ENCODE peak calls at places on chromosomes 4 and X, in eight cellular contexts. One of them, this sample, is unnamed. For H3K36me3, the result is how much of the 10 kb centered on the place peaks cover.

GRCh38 chrX:677376-677775 is 46.8 kb downstream of the SHOX start:
- DNase-seq in K562: no peak
- DNase-seq in ovary: no peak
- DNase-seq in suprapubic skin: no peak
- DNase-seq in IMR-90: no peak
- DNase-seq in heart left ventricle: no peak
- DNase-seq in tibial nerve: no peak
- DNase-seq in esophagus squamous epithelium: no peak
- DNase-seq in this sample: no peak

GRCh38 chr4:155487231-155487630 is 110.5 kb upstream of the MAP9 start:
- DNase-seq in ovary: no peak
- DNase-seq in esophagus squamous epithelium: no peak
- DNase-seq in heart left ventricle: no peak
- DNase-seq in suprapubic skin: no peak
- DNase-seq in K562: no peak
- DNase-seq in IMR-90: no peak
- DNase-seq in tibial nerve: no peak
- DNase-seq in this sample: no peak

GRCh38 chrX:103446665-103447302 is 70.4 kb downstream of the BEX3 start:
- DNase-seq in ovary: no peak
- DNase-seq in heart left ventricle: no peak
- DNase-seq in tibial nerve: no peak
- DNase-seq in suprapubic skin: no peak
- DNase-seq in K562: no peak
- DNase-seq in esophagus squamous epithelium: no peak
- DNase-seq in IMR-90: peak
- DNase-seq in this sample: no peak

GRCh38 chr4:185504098-185505047 is 30.9 kb downstream of the PDLIM3 start:
- DNase-seq in IMR-90: peak
- DNase-seq in suprapubic skin: no peak
- DNase-seq in esophagus squamous epithelium: no peak
- DNase-seq in heart left ventricle: peak
- DNase-seq in K562: peak
- DNase-seq in ovary: peak
- DNase-seq in tibial nerve: no peak
- DNase-seq in this sample: peak

GRCh38 chr4:102535398-102536082 is 34.4 kb downstream of the NFKB1 start:
- DNase-seq in esophagus squamous epithelium: no peak
- DNase-seq in suprapubic skin: no peak
- DNase-seq in K562: no peak
- DNase-seq in ovary: no peak
- DNase-seq in IMR-90: peak
- DNase-seq in tibial nerve: no peak
- DNase-seq in heart left ventricle: no peak
- DNase-seq in this sample: no peak

GRCh38 chr4:168019019-168019651 is 73.2 kb upstream of the ANXA10 start:
- DNase-seq in IMR-90: peak
- DNase-seq in tibial nerve: no peak
- DNase-seq in K562: no peak
- DNase-seq in suprapubic skin: no peak
- DNase-seq in esophagus squamous epithelium: no peak
- DNase-seq in heart left ventricle: no peak
- DNase-seq in ovary: no peak
- DNase-seq in this sample: no peak

GRCh38 chr4:52250124-52250523 is 199.0 kb downstream of the SPATA18 start:
- DNase-seq in ovary: peak
- DNase-seq in K562: no peak
- DNase-seq in tibial nerve: peak
- DNase-seq in IMR-90: no peak
- DNase-seq in heart left ventricle: peak
- DNase-seq in esophagus squamous epithelium: no peak
- DNase-seq in suprapubic skin: no peak
- DNase-seq in this sample: no peak

GRCh38 chr4:85107553-85107952 is 141.1 kb upstream of the WDFY3 start:
- DNase-seq in ovary: no peak
- DNase-seq in K562: no peak
- DNase-seq in heart left ventricle: no peak
- DNase-seq in suprapubic skin: no peak
- DNase-seq in esophagus squamous epithelium: no peak
- DNase-seq in IMR-90: no peak
- DNase-seq in tibial nerve: no peak
- DNase-seq in this sample: no peak

GRCh38 chr4:139171878-139172691 is 4.9 kb downstream of the ELF2 start:
- DNase-seq in K562: peak
- DNase-seq in ovary: no peak
- DNase-seq in esophagus squamous epithelium: no peak
- DNase-seq in tibial nerve: no peak
- DNase-seq in heart left ventricle: no peak
- DNase-seq in IMR-90: peak
- DNase-seq in suprapubic skin: no peak
- DNase-seq in this sample: no peak

GRCh38 chr4:140755811-140756291 is 334 bp downstream of the TBC1D9 start:
- DNase-seq in heart left ventricle: peak
- DNase-seq in ovary: peak
- DNase-seq in IMR-90: peak
- DNase-seq in K562: no peak
- DNase-seq in suprapubic skin: no peak
- DNase-seq in esophagus squamous epithelium: no peak
- DNase-seq in tibial nerve: no peak
- DNase-seq in this sample: peak

GRCh38 chrX:45601052-45601451 is 400.4 kb upstream of the DIPK2B start:
- DNase-seq in heart left ventricle: no peak
- DNase-seq in esophagus squamous epithelium: no peak
- DNase-seq in K562: no peak
- DNase-seq in tibial nerve: no peak
- DNase-seq in IMR-90: no peak
- DNase-seq in suprapubic skin: no peak
- DNase-seq in ovary: no peak
- DNase-seq in this sample: no peak

GRCh38 chr4:4992833-4993232 is 26.4 kb downstream of the CYTL1 start:
- DNase-seq in K562: no peak
- DNase-seq in ovary: no peak
- DNase-seq in IMR-90: no peak
- DNase-seq in tibial nerve: no peak
- DNase-seq in esophagus squamous epithelium: no peak
- DNase-seq in heart left ventricle: no peak
- DNase-seq in suprapubic skin: no peak
- DNase-seq in this sample: no peak

GRCh38 chr4:63226236-63226635 is 1183.0 kb downstream of the TECRL start:
- DNase-seq in ovary: no peak
- DNase-seq in esophagus squamous epithelium: no peak
- DNase-seq in heart left ventricle: no peak
- DNase-seq in IMR-90: no peak
- DNase-seq in tibial nerve: no peak
- DNase-seq in K562: no peak
- DNase-seq in suprapubic skin: no peak
- DNase-seq in this sample: no peak

GRCh38 chrX:9537781-9538180 is 72.9 kb downstream of the TBL1X start:
- DNase-seq in ovary: no peak
- DNase-seq in K562: no peak
- DNase-seq in IMR-90: no peak
- DNase-seq in tibial nerve: no peak
- DNase-seq in suprapubic skin: no peak
- DNase-seq in esophagus squamous epithelium: no peak
- DNase-seq in heart left ventricle: no peak
- DNase-seq in this sample: no peak

GRCh38 chr4:123356914-123357313 is 39.7 kb upstream of the SPRY1 start:
- DNase-seq in esophagus squamous epithelium: no peak
- DNase-seq in suprapubic skin: no peak
- DNase-seq in ovary: no peak
- DNase-seq in K562: peak
- DNase-seq in heart left ventricle: no peak
- DNase-seq in tibial nerve: no peak
- DNase-seq in IMR-90: no peak
- DNase-seq in this sample: no peak

DNA sequence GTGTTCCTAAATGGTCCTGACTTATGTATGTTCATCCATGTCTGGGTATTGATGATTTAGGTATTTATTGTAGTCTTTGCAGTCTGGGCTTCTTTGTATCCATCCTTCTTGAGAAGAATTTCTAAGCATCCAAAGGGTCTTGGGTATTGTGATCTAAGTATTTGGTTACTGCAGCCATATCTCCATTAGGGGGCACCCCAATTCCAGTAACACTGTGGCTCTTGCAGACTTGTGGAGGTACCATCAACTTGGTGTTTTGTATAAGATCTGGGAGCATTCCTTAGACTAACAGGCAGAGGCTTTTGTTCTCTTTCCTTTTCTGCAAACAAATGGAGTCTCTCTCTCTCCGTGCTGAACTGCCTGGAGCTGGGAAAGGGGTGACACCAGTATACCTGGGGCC is 113.7 kb upstream of the NEXMIF start:
- DNase-seq in tibial nerve: no peak
- DNase-seq in K562: no peak
- DNase-seq in heart left ventricle: no peak
- DNase-seq in IMR-90: peak
- DNase-seq in ovary: no peak
- DNase-seq in esophagus squamous epithelium: no peak
- DNase-seq in suprapubic skin: no peak
- DNase-seq in this sample: no peak
- H3K36me3 ChIP-seq in tibial nerve: under half
- H3K36me3 ChIP-seq in K562: under half
- H3K36me3 ChIP-seq in heart left ventricle: under half
- H3K36me3 ChIP-seq in IMR-90: under half
- H3K36me3 ChIP-seq in ovary: under half
- H3K36me3 ChIP-seq in esophagus squamous epithelium: under half
- H3K36me3 ChIP-seq in suprapubic skin: under half
- H3K36me3 ChIP-seq in this sample: under half

GRCh38 chr4:83542225-83542624 is 6.3 kb downstream of the GPAT3 start:
- DNase-seq in heart left ventricle: no peak
- DNase-seq in suprapubic skin: no peak
- DNase-seq in IMR-90: no peak
- DNase-seq in tibial nerve: no peak
- DNase-seq in K562: no peak
- DNase-seq in ovary: no peak
- DNase-seq in esophagus squamous epithelium: no peak
- DNase-seq in this sample: no peak

GRCh38 chr4:83552085-83552484 is 16.2 kb downstream of the GPAT3 start:
- DNase-seq in IMR-90: no peak
- DNase-seq in ovary: no peak
- DNase-seq in tibial nerve: no peak
- DNase-seq in esophagus squamous epithelium: no peak
- DNase-seq in suprapubic skin: no peak
- DNase-seq in heart left ventricle: no peak
- DNase-seq in K562: no peak
- DNase-seq in this sample: no peak

GRCh38 chr4:83548151-83548905 is 12.4 kb downstream of the GPAT3 start:
- DNase-seq in IMR-90: peak
- DNase-seq in esophagus squamous epithelium: peak
- DNase-seq in K562: peak
- DNase-seq in suprapubic skin: peak
- DNase-seq in ovary: no peak
- DNase-seq in tibial nerve: no peak
- DNase-seq in heart left ventricle: peak
- DNase-seq in this sample: no peak

GRCh38 chr4:83546796-83547195 is 10.9 kb downstream of the GPAT3 start:
- DNase-seq in ovary: no peak
- DNase-seq in IMR-90: no peak
- DNase-seq in K562: no peak
- DNase-seq in tibial nerve: no peak
- DNase-seq in heart left ventricle: no peak
- DNase-seq in suprapubic skin: no peak
- DNase-seq in esophagus squamous epithelium: no peak
- DNase-seq in this sample: no peak
- TF ChIP-seq POLR2A in ovary: no peak
- TF ChIP-seq POLR2A in IMR-90: no peak
- TF ChIP-seq POLR2A in K562: no peak
- TF ChIP-seq POLR2A in tibial nerve: no peak
- TF ChIP-seq POLR2A in heart left ventricle: peak
- TF ChIP-seq POLR2A in suprapubic skin: no peak
- TF ChIP-seq POLR2A in esophagus squamous epithelium: no peak
- TF ChIP-seq POLR2A in this sample: no peak

DNA sequence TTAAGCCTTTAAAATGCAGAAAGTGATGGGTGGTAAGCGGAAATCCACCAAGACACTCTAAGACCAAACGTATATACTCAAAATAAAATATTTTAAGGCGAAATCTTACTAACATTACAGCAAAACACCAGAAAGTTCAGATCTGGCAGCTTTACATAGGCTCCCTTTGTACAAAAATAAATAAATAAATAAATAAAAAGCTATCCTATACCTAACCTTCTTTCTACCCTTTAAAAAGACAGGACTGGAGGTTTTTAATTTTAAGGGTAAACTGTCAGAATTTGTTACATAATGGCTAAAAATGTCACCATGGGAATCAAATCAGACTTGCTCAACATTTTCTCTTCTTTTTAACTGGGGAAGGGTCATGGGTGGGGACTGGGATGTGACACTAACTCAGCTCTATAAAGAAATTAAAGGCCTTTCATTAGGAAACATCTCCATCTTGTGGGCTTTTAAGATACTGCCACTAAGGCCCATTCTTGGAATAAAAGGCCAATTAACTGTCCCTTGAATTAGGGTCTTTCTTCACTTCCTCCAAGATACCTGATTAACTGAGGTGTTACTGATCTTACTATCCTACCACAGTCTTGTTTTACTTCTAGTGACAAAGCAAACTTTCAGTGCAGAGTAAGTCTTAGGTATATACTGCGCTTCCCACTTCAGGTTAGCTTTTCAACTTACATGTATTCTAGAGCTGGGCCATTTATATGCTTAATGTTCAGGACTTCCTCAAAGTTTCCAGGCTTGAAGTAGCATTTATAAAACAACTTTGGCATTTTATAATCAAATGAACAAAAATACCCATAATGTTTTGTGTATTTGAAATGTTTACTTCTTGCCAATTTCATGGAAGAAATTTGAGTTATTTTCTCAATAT is 13.3 kb downstream of the HNRNPD start:
- DNase-seq in K562: peak
- DNase-seq in heart left ventricle: no peak
- DNase-seq in suprapubic skin: no peak
- DNase-seq in esophagus squamous epithelium: no peak
- DNase-seq in ovary: no peak
- DNase-seq in IMR-90: peak
- DNase-seq in tibial nerve: no peak
- DNase-seq in this sample: no peak
- H3K36me3 ChIP-seq in K562: half or more
- H3K36me3 ChIP-seq in heart left ventricle: under half
- H3K36me3 ChIP-seq in suprapubic skin: under half
- H3K36me3 ChIP-seq in esophagus squamous epithelium: under half
- H3K36me3 ChIP-seq in ovary: under half
- H3K36me3 ChIP-seq in IMR-90: under half
- H3K36me3 ChIP-seq in tibial nerve: under half
- H3K36me3 ChIP-seq in this sample: under half

DNA sequence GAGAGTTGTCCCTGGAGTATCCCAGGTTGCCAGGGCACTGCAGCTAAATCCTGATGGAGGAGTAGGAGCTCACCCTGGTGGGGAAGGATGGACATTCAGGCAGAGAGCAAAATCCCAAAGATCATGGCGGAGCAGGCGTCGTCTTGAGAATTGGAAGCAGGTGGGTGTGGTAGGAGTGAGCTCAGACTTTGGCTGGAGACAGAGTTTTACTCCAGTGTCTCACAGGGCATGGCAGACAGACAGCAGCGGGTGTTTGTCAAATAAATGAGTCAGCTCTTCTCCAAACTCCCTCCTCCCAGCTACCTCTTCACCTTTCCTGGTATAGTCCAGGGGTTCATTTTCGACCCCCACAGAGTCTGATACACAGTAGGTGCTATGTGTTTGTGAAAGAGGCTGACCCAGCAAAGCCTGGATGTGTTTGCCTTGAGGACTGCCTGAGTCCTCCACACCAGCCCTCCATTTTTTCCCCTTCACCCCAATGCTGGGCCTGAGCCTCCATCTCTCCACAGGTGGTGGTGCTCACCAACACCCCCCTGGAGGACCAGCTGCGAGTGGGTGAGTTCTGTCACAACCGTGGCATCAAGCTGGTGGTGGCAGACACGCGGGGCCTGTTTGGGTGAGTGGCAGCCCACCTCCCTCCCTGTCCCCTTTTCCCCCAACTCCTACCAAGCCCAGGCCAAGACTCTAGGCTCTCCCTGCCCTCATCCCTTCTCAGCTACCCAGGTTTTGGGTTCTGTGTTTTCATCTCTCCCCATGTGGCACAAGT is 6.9 kb downstream of the UBA1 start:
- DNase-seq in K562: no peak
- DNase-seq in ovary: no peak
- DNase-seq in heart left ventricle: no peak
- DNase-seq in IMR-90: peak
- DNase-seq in tibial nerve: peak
- DNase-seq in esophagus squamous epithelium: no peak
- DNase-seq in suprapubic skin: no peak
- DNase-seq in this sample: no peak
- TF ChIP-seq POLR2A in K562: no peak
- TF ChIP-seq POLR2A in ovary: no peak
- TF ChIP-seq POLR2A in heart left ventricle: no peak
- TF ChIP-seq POLR2A in IMR-90: no peak
- TF ChIP-seq POLR2A in tibial nerve: no peak
- TF ChIP-seq POLR2A in esophagus squamous epithelium: no peak
- TF ChIP-seq POLR2A in suprapubic skin: no peak
- TF ChIP-seq POLR2A in this sample: no peak